ENCODE peak calls at places on chromosomes 11 and 22, in six cellular contexts. N is activated CD4-positive, CD25-positive, alpha-beta regulatory T cell treated with anti-CD3 and anti-CD28 coated beads, Interleukin-2, amount 50 U/mL, for 72 hours; F is bronchial epithelial cell; O is GM20000; E is T-helper 9 cell; I is body of pancreas. X is an unnamed sample.

GRCh38 chr11:77197626-77198320 is 69.7 kb downstream of the MYO7A start:
- DNase-seq in N (peak), F (no peak), O (no peak), E (no peak), I (peak), X (no peak)

GRCh38 chr11:76339217-76339616 is 41.7 kb downstream of the THAP12 start:
- DNase-seq in N (no peak), F (no peak), O (no peak), E (no peak), I (peak), X (no peak)

GRCh38 chr22:24055283-24055682 is 44.2 kb downstream of the CABIN1 start:
- DNase-seq in N (no peak), F (no peak), O (no peak), E (no peak), I (no peak), X (no peak)

GRCh38 chr11:122754553-122755322 is 83.6 kb upstream of the CRTAM start:
- DNase-seq in N (no peak), F (no peak), O (peak), E (no peak), I (no peak), X (no peak)

GRCh38 chr11:74090701-74091100 is 80.1 kb downstream of the C2CD3 start:
- DNase-seq in N (no peak), F (peak), O (no peak), E (no peak), I (no peak), X (no peak)

GRCh38 chr11:44338031-44338430 is 28.1 kb upstream of the ALX4 start:
- DNase-seq in N (no peak), F (no peak), O (no peak), E (no peak), I (no peak), X (no peak)

GRCh38 chr22:37569009-37569920 is 9.0 kb downstream of the CDC42EP1 start:
- DNase-seq in N (no peak), F (peak), O (no peak), E (no peak), I (peak), X (peak)

GRCh38 chr11:126440792-126441514 is 85.5 kb downstream of the ST3GAL4 start:
- DNase-seq in N (peak), F (peak), O (peak), E (peak), I (peak), X (peak)

GRCh38 chr11:65216830-65217229 is 35.1 kb downstream of the CAPN1 start:
- DNase-seq in N (no peak), F (no peak), O (peak), E (no peak), I (no peak), X (no peak)

GRCh38 chr11:60914620-60915249 is 777 bp downstream of the TMEM109 start:
- DNase-seq in N (peak), F (peak), O (peak), E (peak), I (peak), X (no peak)

GRCh38 chr11:72352859-72353551 is 81.3 kb downstream of the CLPB start:
- DNase-seq in N (no peak), F (peak), O (peak), E (no peak), I (no peak), X (no peak)

GRCh38 chr11:57659669-57660068 is 2.1 kb downstream of the CLP1 start:
- DNase-seq in N (no peak), F (no peak), O (no peak), E (no peak), I (no peak), X (no peak)

GRCh38 chr22:30224161-30224857 is 22.2 kb downstream of the LIF start:
- DNase-seq in N (no peak), F (peak), O (peak), E (no peak), I (no peak), X (no peak)

GRCh38 chr22:21876486-21877176 is 9.2 kb upstream of the MAPK1 start:
- DNase-seq in N (no peak), F (no peak), O (no peak), E (no peak), I (no peak), X (no peak)

GRCh38 chr11:119422505-119423416 is at the start of gene THY1:
- DNase-seq in N (no peak), F (no peak), O (peak), E (no peak), I (no peak), X (no peak)

GRCh38 chr22:46491936-46492335 is 45.5 kb downstream of the CELSR1 start:
- DNase-seq in N (no peak), F (no peak), O (no peak), E (no peak), I (no peak), X (peak)

GRCh38 chr11:33063326-33063775 is 24.0 kb downstream of the TCP11L1 start:
- DNase-seq in N (no peak), F (no peak), O (peak), E (no peak), I (no peak), X (no peak)

GRCh38 chr11:45578286-45578685 is 87.1 kb downstream of the CHST1 start:
- DNase-seq in N (no peak), F (no peak), O (no peak), E (no peak), I (no peak), X (no peak)

GRCh38 chr22:37179622-37180420 is 8.2 kb downstream of the C1QTNF6 start:
- DNase-seq in N (no peak), F (no peak), O (no peak), E (no peak), I (no peak), X (no peak)

GRCh38 chr11:61922539-61922938 is 5.2 kb upstream of the RAB3IL1 start:
- DNase-seq in N (no peak), F (no peak), O (no peak), E (no peak), I (peak), X (peak)

GRCh38 chr11:46272816-46273427 is 4.5 kb upstream of the CREB3L1 start:
- DNase-seq in N (no peak), F (peak), O (no peak), E (no peak), I (peak), X (peak)

GRCh38 chr11:45301537-45302246 is 15.6 kb upstream of the SYT13 start:
- DNase-seq in N (no peak), F (no peak), O (no peak), E (no peak), I (no peak), X (no peak)

GRCh38 chr11:45105233-45105992 is 41.0 kb upstream of the PRDM11 start:
- DNase-seq in N (peak), F (peak), O (peak), E (peak), I (peak), X (peak)

GRCh38 chr11:44570411-44571155 is 5.1 kb downstream of the CD82 start:
- DNase-seq in N (no peak), F (no peak), O (no peak), E (no peak), I (no peak), X (no peak)

GRCh38 chr11:23123766-23124165 is 263.5 kb upstream of the CCDC179 start:
- DNase-seq in N (no peak), F (peak), O (no peak), E (no peak), I (no peak), X (no peak)

GRCh38 chr11:120248551-120249278 is 8.8 kb downstream of the POU2F3 start:
- DNase-seq in N (no peak), F (peak), O (no peak), E (no peak), I (no peak), X (no peak)

GRCh38 chr11:66619080-66619554 is 2.7 kb downstream of the RBM14 start:
- DNase-seq in N (no peak), F (peak), O (peak), E (no peak), I (no peak), X (no peak)

GRCh38 chr22:43109921-43110443 is 568 bp upstream of the BIK start:
- DNase-seq in N (no peak), F (no peak), O (no peak), E (no peak), I (no peak), X (no peak)

GRCh38 chr22:45207981-45208664 is 32.6 kb downstream of the KIAA0930 start:
- DNase-seq in N (no peak), F (peak), O (no peak), E (no peak), I (peak), X (no peak)

GRCh38 chr11:118572914-118573550 is 823 bp downstream of the ARCN1 start:
- DNase-seq in N (no peak), F (peak), O (peak), E (no peak), I (no peak), X (no peak)

GRCh38 chr11:101721270-101721669 is 137.5 kb upstream of the TRPC6 start:
- DNase-seq in N (no peak), F (peak), O (no peak), E (no peak), I (no peak), X (no peak)

GRCh38 chr22:23751441-23751996 is 607 bp upstream of the ZNF70 start:
- DNase-seq in N (no peak), F (peak), O (no peak), E (no peak), I (no peak), X (no peak)

GRCh38 chr11:73168925-73169579 is 26.9 kb upstream of the FCHSD2 start:
- DNase-seq in N (no peak), F (no peak), O (no peak), E (no peak), I (no peak), X (no peak)

GRCh38 chr22:42855211-42855610 is 1.9 kb downstream of the ARFGAP3 start:
- DNase-seq in N (no peak), F (no peak), O (no peak), E (no peak), I (no peak), X (no peak)

GRCh38 chr22:29722151-29722550 is 2.3 kb downstream of the CABP7 start:
- DNase-seq in N (no peak), F (no peak), O (no peak), E (no peak), I (no peak), X (no peak)

GRCh38 chr22:25113316-25113721 is 86.3 kb upstream of the CRYBB3 start:
- DNase-seq in N (no peak), F (peak), O (no peak), E (no peak), I (peak), X (peak)